ENCODE peak calls at places on chromosomes 12 and 14, in four cellular contexts. O, L, X and U are unnamed samples. For H3K4me1, the result is how much of the 10 kb centered on the place peaks cover.

GRCh38 chr14:52609445-52610044 is 56.9 kb downstream of the GPR137C start:
- DNase-seq in O (no peak), L (no peak), X (no peak), U (no peak)

GRCh38 chr12:123120452-123121166 is 30.3 kb downstream of the PITPNM2 start:
- DNase-seq in O (no peak), L (no peak), X (no peak), U (no peak)

GRCh38 chr12:49233842-49234526 is 30.9 kb upstream of the TUBA1C start:
- DNase-seq in O (no peak), L (peak), X (no peak), U (peak)

GRCh38 chr12:24280085-24280842 is 330.8 kb upstream of the SOX5 start:
- DNase-seq in O (no peak), L (no peak), X (no peak), U (no peak)

GRCh38 chr14:24337144-24337823 is 2.4 kb upstream of the ADCY4 start:
- DNase-seq in O (no peak), L (no peak), X (no peak), U (no peak)

GRCh38 chr14:89267656-89268055 is 149.4 kb downstream of the FOXN3 start:
- DNase-seq in O (no peak), L (no peak), X (no peak), U (no peak)

GRCh38 chr12:53097564-53098353 is at the start of gene IGFBP6:
- DNase-seq in O (peak), L (no peak), X (peak), U (peak)

GRCh38 chr12:55817352-55818139 is at the start of the genes ORMDL2 and SARNP:
- DNase-seq in O (peak), L (peak), X (peak), U (peak)

GRCh38 chr12:29164477-29165163 is 15.5 kb downstream of the FAR2 start:
- DNase-seq in O (no peak), L (no peak), X (peak), U (no peak)

GRCh38 chr12:26091837-26092236 is 33.0 kb downstream of the BHLHE41 start:
- DNase-seq in O (no peak), L (no peak), X (no peak), U (no peak)

GRCh38 chr14:31884776-31885379 is 192.2 kb upstream of the ARHGAP5 start:
- DNase-seq in O (no peak), L (no peak), X (peak), U (no peak)

GRCh38 chr14:23183479-23183878 is at the start of gene SLC7A8:
- DNase-seq in O (no peak), L (no peak), X (no peak), U (peak)

GRCh38 chr14:103623883-103624482 is 5.0 kb upstream of the KLC1 start:
- DNase-seq in O (no peak), L (no peak), X (no peak), U (no peak)

GRCh38 chr12:123269980-123270379 is 1.7 kb downstream of the CDK2AP1 start:
- DNase-seq in O (no peak), L (no peak), X (no peak), U (no peak)

GRCh38 chr12:28017873-28018255 is 45.3 kb upstream of the PTHLH start:
- DNase-seq in O (no peak), L (no peak), X (no peak), U (no peak)

GRCh38 chr12:25056486-25057130 is 107.7 kb upstream of the BCAT1 start:
- DNase-seq in O (no peak), L (no peak), X (no peak), U (no peak)

GRCh38 chr14:52863339-52863700 is 71.9 kb upstream of the GNPNAT1 start:
- DNase-seq in O (no peak), L (no peak), X (peak), U (no peak)

GRCh38 chr12:20269352-20270067 is 98.8 kb upstream of the PDE3A start:
- DNase-seq in O (no peak), L (no peak), X (no peak), U (no peak)

GRCh38 chr12:20339060-20339459 is 29.3 kb upstream of the PDE3A start:
- DNase-seq in O (no peak), L (no peak), X (no peak), U (no peak)

GRCh38 chr14:50831704-50832130 is 755 bp upstream of the NIN start:
- DNase-seq in O (no peak), L (no peak), X (no peak), U (no peak)

GRCh38 chr12:118151755-118152154 is 15.8 kb downstream of the PEBP1 start:
- DNase-seq in O (no peak), L (no peak), X (no peak), U (no peak)

GRCh38 chr14:96635850-96636249 is 133.7 kb downstream of the PAPOLA start:
- DNase-seq in O (no peak), L (no peak), X (no peak), U (no peak)

GRCh38 chr12:106247731-106248176 is at the start of gene CKAP4:
- DNase-seq in O (peak), L (no peak), X (peak), U (peak)
- H3K4me1 ChIP-seq in O (under half), L (under half), X (under half), U (under half)

GRCh38 chr12:120115692-120116442 is 686 bp downstream of the RAB35 start:
- DNase-seq in O (no peak), L (no peak), X (peak), U (peak)

GRCh38 chr12:120115066-120115465 is 1.5 kb downstream of the RAB35 start:
- DNase-seq in O (no peak), L (no peak), X (no peak), U (no peak)

GRCh38 chr12:120106151-120106550 is 10.4 kb downstream of the RAB35 start:
- DNase-seq in O (no peak), L (no peak), X (no peak), U (no peak)

GRCh38 chr12:120109570-120110267 is 6.8 kb downstream of the RAB35 start:
- DNase-seq in O (no peak), L (no peak), X (no peak), U (no peak)

GRCh38 chr12:120110550-120111501 is 5.7 kb downstream of the RAB35 start:
- DNase-seq in O (no peak), L (no peak), X (no peak), U (no peak)
- H3K4me3 ChIP-seq in O (no peak), L (no peak), X (no peak), U (no peak)

DNA sequence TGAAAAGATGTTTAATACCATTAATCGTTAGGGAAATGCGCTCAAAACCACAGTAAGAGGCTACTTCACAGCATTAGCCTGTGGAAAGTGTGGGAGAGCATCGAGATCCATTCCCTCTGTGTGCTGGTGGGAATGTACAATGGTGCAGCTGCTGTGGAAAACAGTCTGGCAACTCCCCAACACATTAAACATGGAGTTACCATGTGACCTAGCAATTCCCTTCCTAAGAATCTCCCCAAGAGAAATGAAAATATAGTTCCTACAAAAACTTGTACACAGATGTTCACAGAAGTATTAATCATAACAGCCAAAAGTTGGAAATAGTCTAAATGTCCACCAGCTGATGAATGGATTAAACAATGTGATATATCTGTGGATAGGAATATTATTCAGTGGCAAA is 23.8 kb downstream of the MLXIP start:
- DNase-seq in O (no peak), L (no peak), X (peak), U (no peak)
- H3K4me1 ChIP-seq in O (under half), L (under half), X (under half), U (under half)

GRCh38 chr12:65171870-65172269 is 2.5 kb downstream of the LEMD3 start:
- DNase-seq in O (no peak), L (no peak), X (no peak), U (no peak)
- H3K4me3 ChIP-seq in O (no peak), L (peak), X (peak), U (peak)

GRCh38 chr14:75022655-75023054 is 19.9 kb downstream of the EIF2B2 start:
- DNase-seq in O (no peak), L (no peak), X (no peak), U (no peak)

GRCh38 chr14:75015496-75015895 is 12.8 kb downstream of the EIF2B2 start:
- DNase-seq in O (no peak), L (no peak), X (no peak), U (no peak)

GRCh38 chr14:75023108-75023507 is 20.4 kb downstream of the EIF2B2 start:
- DNase-seq in O (no peak), L (no peak), X (peak), U (no peak)

GRCh38 chr14:75016815-75017214 is 14.1 kb downstream of the EIF2B2 start:
- DNase-seq in O (no peak), L (no peak), X (no peak), U (no peak)

GRCh38 chr14:75018684-75019083 is 16.0 kb downstream of the EIF2B2 start:
- DNase-seq in O (no peak), L (no peak), X (no peak), U (no peak)
- H3K4me1 ChIP-seq in O (under half), L (under half), X (under half), U (under half)

GRCh38 chr12:94033112-94033511 is 115.3 kb upstream of the PLXNC1 start:
- DNase-seq in O (no peak), L (no peak), X (no peak), U (no peak)

GRCh38 chr12:94037444-94037843 is 110.9 kb upstream of the PLXNC1 start:
- DNase-seq in O (no peak), L (no peak), X (no peak), U (no peak)

GRCh38 chr12:94027561-94027960 is 120.8 kb upstream of the PLXNC1 start:
- DNase-seq in O (no peak), L (no peak), X (no peak), U (no peak)

GRCh38 chr12:94033767-94034166 is 114.6 kb upstream of the PLXNC1 start:
- DNase-seq in O (no peak), L (no peak), X (no peak), U (no peak)

GRCh38 chr12:94032368-94032767 is 116.0 kb upstream of the PLXNC1 start:
- DNase-seq in O (no peak), L (no peak), X (no peak), U (no peak)
- H3K4me3 ChIP-seq in O (no peak), L (no peak), X (no peak), U (no peak)

GRCh38 chr12:122089080-122089479 is 10.5 kb downstream of the MLXIP start:
- DNase-seq in O (no peak), L (no peak), X (no peak), U (no peak)
- H3K4me1 ChIP-seq in O (under half), L (half or more), X (under half), U (under half)

DNA sequence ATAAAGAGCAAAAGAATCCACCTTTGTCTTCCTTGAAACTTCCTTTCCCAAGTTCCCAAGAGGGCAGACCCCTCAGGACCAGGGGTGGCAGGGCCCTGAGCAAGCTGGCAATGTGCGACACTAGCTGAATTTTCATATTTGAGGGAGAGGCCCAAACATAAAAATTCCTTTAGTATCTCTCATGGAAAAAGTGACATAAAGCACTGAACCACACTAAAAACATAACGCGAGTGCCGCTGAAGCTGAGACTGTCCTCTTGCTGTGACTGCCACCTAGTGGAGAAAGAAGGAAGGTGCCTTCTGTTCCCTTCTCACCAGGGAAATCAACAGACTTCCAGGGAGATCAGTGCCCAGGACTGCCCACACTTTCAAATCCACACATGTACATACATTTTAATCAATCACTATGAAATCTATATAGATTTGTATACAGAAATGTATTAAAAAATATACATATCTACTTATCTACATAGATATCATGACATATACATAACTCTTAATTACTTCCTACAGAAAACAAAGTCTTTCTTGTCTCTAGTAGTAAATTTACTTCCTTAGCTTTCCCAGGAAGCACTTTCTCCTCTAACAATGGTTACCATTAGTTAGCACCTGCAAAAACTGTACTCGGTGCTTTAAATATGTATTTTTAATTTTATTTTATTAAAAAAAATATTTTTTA is 53.8 kb downstream of the SSH1 start:
- DNase-seq in O (peak), L (peak), X (peak), U (peak)
- H3K4me3 ChIP-seq in O (no peak), L (no peak), X (no peak), U (no peak)

GRCh38 chr14:84857571-84857970 is 672.4 kb upstream of the FLRT2 start:
- DNase-seq in O (no peak), L (no peak), X (no peak), U (no peak)

GRCh38 chr14:84859116-84859515 is 670.8 kb upstream of the FLRT2 start:
- DNase-seq in O (no peak), L (no peak), X (no peak), U (no peak)

DNA sequence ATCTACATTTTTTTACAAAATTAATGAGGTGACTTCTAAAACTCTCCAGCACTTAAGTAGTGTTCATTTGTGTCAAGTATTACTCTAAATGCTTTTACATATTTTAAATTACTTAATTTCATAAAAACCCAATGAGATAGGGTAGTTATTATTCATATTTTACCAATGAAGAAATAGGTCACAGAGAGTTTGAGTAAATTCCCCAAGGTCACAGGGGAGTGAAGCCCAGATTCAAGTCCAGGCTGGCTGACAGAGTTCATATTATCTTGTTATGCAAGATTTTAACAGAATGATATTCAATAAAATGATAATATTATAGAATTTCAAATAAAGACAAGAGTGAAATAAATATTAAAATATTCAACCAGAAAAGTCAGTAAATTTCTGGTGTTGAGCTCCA is 672.8 kb upstream of the FLRT2 start:
- DNase-seq in O (no peak), L (no peak), X (no peak), U (no peak)
- H3K4me1 ChIP-seq in O (under half), L (under half), X (under half), U (under half)

DNA sequence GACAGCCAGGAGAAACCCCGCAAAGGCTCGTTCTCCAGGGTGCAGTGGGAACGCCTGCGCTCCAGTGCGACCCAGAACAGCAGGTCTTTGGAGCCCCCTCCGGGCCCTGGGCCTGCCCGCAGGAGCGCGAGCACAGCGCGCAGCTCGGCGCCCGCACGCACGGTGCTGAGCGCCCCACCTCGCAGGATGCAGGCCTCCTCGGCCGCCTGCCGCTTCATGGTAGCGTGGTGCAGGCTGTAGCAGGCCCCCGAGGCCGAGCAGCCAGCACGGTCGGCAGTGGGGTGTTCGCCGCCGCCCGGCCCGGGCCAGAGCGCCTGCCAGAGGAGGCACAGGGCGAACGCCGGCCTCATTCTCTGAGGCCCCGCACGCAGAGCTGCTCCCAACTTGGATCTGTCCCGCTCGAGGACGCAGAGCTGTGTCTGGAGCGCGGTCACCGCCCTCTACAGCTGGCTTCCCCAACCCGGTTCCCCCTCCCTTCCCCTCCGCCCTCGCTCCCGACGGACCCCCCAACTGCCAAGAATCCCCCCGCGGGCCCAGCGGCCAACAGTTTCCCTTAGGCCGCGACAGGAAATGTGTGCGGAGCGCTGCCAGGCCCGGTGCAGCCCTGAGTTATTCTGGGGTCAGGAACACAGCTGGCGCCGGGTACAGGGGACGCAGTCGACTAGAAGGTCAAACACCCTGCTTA is at the start of gene CLEC14A:
- DNase-seq in O (no peak), L (no peak), X (no peak), U (no peak)
- H3K4me3 ChIP-seq in O (peak), L (peak), X (peak), U (no peak)